ENCODE peak calls at places on chromosomes 11 and 22, in six cellular contexts. E, O, P, S, A and F are unnamed samples. For H3K27me3, the result is how much of the 10 kb centered on the place peaks cover.

GRCh38 chr22:45914309-45914708 is 62.7 kb downstream of the WNT7B start:
- DNase-seq in E (no peak), O (no peak), P (no peak), S (no peak), A (no peak), F (no peak)

GRCh38 chr22:19941365-19942070 is at the start of the genes COMT and TXNRD2:
- DNase-seq in E (no peak), O (peak), P (peak), S (peak), A (peak), F (peak)

GRCh38 chr11:109864834-109865557 is 228.2 kb upstream of the ZC3H12C start:
- DNase-seq in E (no peak), O (no peak), P (peak), S (no peak), A (no peak), F (no peak)

GRCh38 chr11:62445314-62445740 is 26.5 kb downstream of the SCGB1A1 start:
- DNase-seq in E (no peak), O (no peak), P (peak), S (no peak), A (no peak), F (no peak)

GRCh38 chr11:8672346-8672745 is 10.1 kb downstream of the TRIM66 start:
- DNase-seq in E (no peak), O (no peak), P (no peak), S (no peak), A (no peak), F (no peak)

GRCh38 chr22:20267441-20268288 is 453 bp downstream of the RTN4R start:
- DNase-seq in E (peak), O (no peak), P (no peak), S (peak), A (peak), F (no peak)

GRCh38 chr11:10984742-10985141 is 126.9 kb upstream of the ZBED5 start:
- DNase-seq in E (no peak), O (no peak), P (no peak), S (no peak), A (no peak), F (no peak)

GRCh38 chr22:21902296-21903087 is 35.0 kb upstream of the MAPK1 start:
- DNase-seq in E (no peak), O (no peak), P (no peak), S (no peak), A (no peak), F (no peak)

GRCh38 chr22:46754110-46754799 is 8.2 kb upstream of the TBC1D22A start:
- DNase-seq in E (no peak), O (no peak), P (peak), S (no peak), A (peak), F (peak)

GRCh38 chr11:102325088-102325487 is 7.8 kb downstream of the BIRC3 start:
- DNase-seq in E (no peak), O (no peak), P (no peak), S (no peak), A (no peak), F (no peak)

GRCh38 chr11:122668562-122669090 is 13.1 kb downstream of the UBASH3B start:
- DNase-seq in E (no peak), O (no peak), P (peak), S (no peak), A (no peak), F (no peak)

GRCh38 chr11:134026655-134027343 is 42.1 kb upstream of the JAM3 start:
- DNase-seq in E (peak), O (no peak), P (no peak), S (no peak), A (no peak), F (no peak)

GRCh38 chr22:45885941-45886395 is 91.0 kb downstream of the WNT7B start:
- DNase-seq in E (no peak), O (no peak), P (no peak), S (no peak), A (peak), F (peak)

GRCh38 chr11:45429719-45430118 is 143.6 kb upstream of the SYT13 start:
- DNase-seq in E (no peak), O (no peak), P (no peak), S (no peak), A (no peak), F (no peak)

GRCh38 chr11:43942651-43943356 is 367 bp downstream of the C11orf96 start:
- DNase-seq in E (peak), O (no peak), P (peak), S (no peak), A (peak), F (no peak)

DNA sequence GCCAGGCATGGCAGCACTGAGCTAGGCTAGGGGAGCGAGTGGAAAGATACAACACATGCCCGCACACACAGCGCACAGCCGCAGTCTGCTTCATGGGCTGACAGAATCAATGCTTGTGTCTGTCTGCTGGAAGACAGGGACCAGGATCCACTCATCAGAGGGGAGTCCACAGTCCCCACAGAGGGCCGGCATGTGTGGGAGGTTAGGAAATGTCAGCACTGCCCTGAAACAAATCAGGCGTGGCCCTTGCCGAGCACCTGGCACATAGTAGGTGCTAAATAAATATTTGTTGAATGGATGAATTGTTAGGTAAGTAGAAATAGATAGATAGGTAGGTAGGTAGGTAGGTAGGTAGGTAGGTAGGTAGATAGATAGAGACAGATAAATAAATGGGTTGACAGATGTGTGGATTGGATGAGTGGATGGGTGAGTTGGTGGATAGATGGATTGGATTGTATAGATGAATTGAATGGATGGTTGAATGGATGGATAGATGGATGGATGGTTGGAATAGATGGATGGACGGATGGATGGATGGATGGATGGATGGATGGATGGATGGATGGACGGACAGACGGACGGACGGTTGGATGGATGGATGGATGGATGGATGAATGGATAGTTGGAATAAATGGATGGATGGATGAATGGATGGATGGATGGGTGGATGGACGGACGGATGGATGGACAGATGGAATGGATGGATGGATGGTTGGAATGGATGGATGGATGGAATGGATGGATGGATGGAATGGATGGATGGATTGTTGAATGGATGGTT is 3.3 kb downstream of the SLC22A12 start:
- DNase-seq in E (no peak), O (no peak), P (no peak), S (no peak), A (peak), F (peak)
- H3K27me3 ChIP-seq in E (under half), O (under half), P (under half), S (under half), A (under half), F (under half)

GRCh38 chr11:120197254-120197891 is 13.5 kb upstream of the OAF start:
- DNase-seq in E (no peak), O (no peak), P (no peak), S (no peak), A (no peak), F (no peak)

GRCh38 chr11:120197977-120198376 is 12.9 kb upstream of the OAF start:
- DNase-seq in E (peak), O (no peak), P (no peak), S (no peak), A (no peak), F (no peak)

GRCh38 chr11:120199613-120200012 is 11.2 kb upstream of the OAF start:
- DNase-seq in E (no peak), O (no peak), P (no peak), S (no peak), A (no peak), F (no peak)

GRCh38 chr11:120198787-120199469 is 11.9 kb upstream of the OAF start:
- DNase-seq in E (no peak), O (no peak), P (no peak), S (no peak), A (no peak), F (no peak)

DNA sequence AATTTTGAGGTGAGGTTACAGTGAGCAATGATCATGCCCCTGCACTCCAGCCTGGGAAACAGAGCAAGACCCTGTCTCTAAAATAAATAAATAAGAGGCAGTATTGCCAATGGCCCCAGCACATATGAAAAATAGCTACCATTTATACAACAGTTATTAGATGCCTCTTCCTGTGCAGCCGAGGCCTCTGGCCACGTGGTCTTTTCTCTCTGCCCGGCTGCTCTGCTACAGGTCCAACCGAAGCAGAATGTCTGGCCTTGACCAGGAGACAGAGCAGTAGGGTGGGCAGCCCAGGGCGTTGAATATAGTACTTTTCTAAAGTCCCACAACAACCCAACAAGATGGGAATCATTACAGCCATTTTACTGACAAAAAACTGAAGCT is 12.4 kb upstream of the OAF start:
- DNase-seq in E (no peak), O (no peak), P (no peak), S (no peak), A (no peak), F (no peak)
- H3K27ac ChIP-seq in E (no peak), O (no peak), P (no peak), S (no peak), A (no peak), F (no peak)

DNA sequence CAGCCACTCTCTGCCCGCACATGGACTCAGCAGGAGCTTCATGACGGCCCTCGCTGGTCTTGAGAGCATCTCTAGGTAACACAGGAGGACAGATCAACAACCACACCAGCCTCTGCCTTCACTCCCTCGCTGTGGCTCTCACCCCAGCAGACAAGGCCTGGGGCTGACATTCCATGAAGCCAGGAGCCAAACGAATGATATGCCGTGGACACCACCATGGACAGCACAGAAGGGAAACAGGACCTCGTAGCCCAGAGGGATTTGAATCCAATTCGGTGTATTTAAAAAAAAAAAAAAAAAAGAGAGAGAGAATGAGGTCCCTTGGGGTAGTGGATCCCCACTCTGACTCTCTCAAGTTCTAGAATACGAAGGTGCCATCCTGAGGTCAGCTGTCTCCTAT is 385.5 kb downstream of the SHANK2 start:
- DNase-seq in E (no peak), O (no peak), P (no peak), S (no peak), A (no peak), F (no peak)
- H3K27me3 ChIP-seq in E (under half), O (under half), P (under half), S (under half), A (under half), F (under half)

DNA sequence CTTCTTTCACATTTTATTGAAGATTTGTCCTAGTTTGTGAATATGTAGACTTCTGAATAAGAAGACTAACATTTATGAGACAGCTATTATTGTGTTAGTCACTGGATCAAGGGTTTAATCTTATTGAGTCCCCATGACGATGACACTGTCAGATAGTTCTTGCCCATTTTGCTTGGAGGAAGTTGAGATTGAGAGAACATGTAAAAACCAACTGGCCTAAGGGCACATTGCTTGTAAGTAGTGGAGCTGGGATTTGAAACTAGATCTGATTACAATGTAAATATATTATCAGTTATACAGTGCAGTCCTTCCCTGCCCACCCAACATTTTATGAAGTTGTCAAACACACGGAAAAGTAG is 134.7 kb downstream of the HIPK3 start:
- DNase-seq in E (no peak), O (no peak), P (no peak), S (no peak), A (no peak), F (no peak)
- H3K27ac ChIP-seq in E (no peak), O (no peak), P (no peak), S (no peak), A (no peak), F (no peak)

DNA sequence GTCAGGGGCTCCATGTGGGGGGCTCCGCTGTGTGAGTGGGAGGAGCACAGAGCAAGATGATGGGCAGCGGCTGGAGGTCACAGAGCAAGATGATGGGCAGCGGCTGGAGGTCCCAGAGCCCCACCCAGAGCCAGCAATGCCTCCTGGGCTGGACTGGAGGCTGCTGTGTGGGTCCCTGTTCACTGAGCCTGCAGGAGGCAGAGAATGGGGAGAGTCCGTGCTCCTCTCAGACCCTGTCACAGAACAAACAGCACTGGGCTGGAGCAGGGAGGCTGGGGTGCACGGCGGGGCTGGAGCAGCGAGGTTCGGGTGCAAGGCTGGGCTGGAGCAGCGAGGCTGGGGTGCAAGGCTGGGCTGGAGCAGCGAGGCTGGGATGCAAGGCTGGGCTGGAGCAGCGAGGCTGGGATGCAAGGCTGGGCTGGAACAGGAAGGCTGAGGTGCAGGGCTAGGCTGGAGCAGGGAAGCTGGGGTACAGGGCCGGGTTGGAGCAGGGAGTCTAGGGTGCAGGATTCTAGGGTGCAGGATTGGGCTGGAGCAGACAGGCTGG is 198.6 kb downstream of the BRD1 start:
- DNase-seq in E (no peak), O (no peak), P (no peak), S (no peak), A (no peak), F (peak)
- H3K27me3 ChIP-seq in E (under half), O (under half), P (under half), S (under half), A (under half), F (under half)